ENCODE peak calls at places on chromosomes 4 and X, in four cellular contexts. B, M, L and X are unnamed samples.

GRCh38 chr4:80685219-80685618 is 345.3 kb upstream of the BMP3 start:
- DNase-seq in M (no peak), L (no peak), B (no peak), X (no peak)

GRCh38 chr4:13537832-13538177 is 6.5 kb downstream of the NKX3-2 start:
- DNase-seq in M (no peak), L (no peak), B (no peak), X (no peak)

GRCh38 chrX:154051210-154051810 is 31.6 kb upstream of the IRAK1 start:
- DNase-seq in M (peak; percentile 68), B (peak; percentile 74), L (peak; percentile 71), X (no peak)

GRCh38 chrX:115579786-115580294 is 18.9 kb downstream of the PLS3 start:
- DNase-seq in B (no peak), L (no peak), M (no peak), X (no peak)

GRCh38 chrX:115892787-115893671 is 277.5 kb upstream of the AGTR2 start:
- DNase-seq in M (peak; percentile 54), B (peak; percentile 43), L (peak; percentile 28), X (no peak)

GRCh38 chrX:116873678-116874077 is 410.9 kb upstream of the CT83 start:
- DNase-seq in L (peak; percentile 36), B (no peak), M (no peak), X (no peak)

GRCh38 chr4:35818520-35818919 is 425.8 kb downstream of the ARAP2 start:
- DNase-seq in L (no peak), B (no peak), M (no peak), X (no peak)

GRCh38 chr4:7425591-7426468 is 8.9 kb downstream of the PSAPL1 start:
- DNase-seq in L (no peak), B (no peak), M (no peak), X (no peak)

GRCh38 chr4:848803-849477 is 23.0 kb upstream of the CPLX1 start:
- DNase-seq in B (no peak), M (no peak), L (no peak), X (no peak)

GRCh38 chr4:7429069-7429416 is 5.7 kb downstream of the PSAPL1 start:
- DNase-seq in M (no peak), L (no peak), B (no peak), X (no peak)

GRCh38 chr4:8917321-8917811 is 45.7 kb upstream of the HMX1 start:
- DNase-seq in B (no peak), L (no peak), M (no peak), X (no peak)

GRCh38 chr4:20305976-20306375 is 54.3 kb downstream of the SLIT2 start:
- DNase-seq in M (no peak), B (no peak), L (peak; percentile 69), X (no peak)

GRCh38 chrX:143837444-143837843 is 46.4 kb upstream of the UBE2NL start:
- DNase-seq in B (no peak), M (no peak), L (no peak), X (no peak)

GRCh38 chr4:140027135-140027534 is 126.8 kb downstream of the MAML3 start:
- DNase-seq in L (no peak), M (no peak), B (no peak), X (no peak)

GRCh38 chrX:110146521-110146920 is 143.6 kb downstream of the TMEM164 start:
- DNase-seq in L (peak; percentile 67), M (no peak), B (peak; percentile 12), X (no peak)

GRCh38 chr4:140176735-140177134 is 22.8 kb upstream of the MAML3 start:
- DNase-seq in M (no peak), B (no peak), L (peak; percentile 58), X (no peak)

GRCh38 chr4:185020293-185020808 is 2.1 kb downstream of the HELT start:
- DNase-seq in M (no peak), B (no peak), L (peak; percentile 45), X (no peak)

GRCh38 chr4:95077864-95078263 is 320.1 kb downstream of the BMPR1B start:
- DNase-seq in B (no peak), L (peak; percentile 59), M (no peak), X (no peak)

GRCh38 chr4:54400802-54401201 is 171.7 kb downstream of the PDGFRA start:
- DNase-seq in L (peak; percentile 87), B (no peak), M (no peak), X (no peak)

GRCh38 chr4:185479507-185479971 is 8.0 kb upstream of the CCDC110 start:
- DNase-seq in M (no peak), B (no peak), L (peak; percentile 26), X (no peak)

GRCh38 chr4:140255919-140256318 is 101.9 kb upstream of the MAML3 start:
- DNase-seq in M (no peak), B (no peak), L (no peak), X (no peak)

GRCh38 chr4:751676-752075 is 46.0 kb downstream of the PCGF3 start:
- DNase-seq in B (no peak), M (no peak), L (peak; percentile 68), X (no peak)

GRCh38 chr4:76251448-76252270 is at the start of gene FAM47E:
- DNase-seq in M (no peak), B (no peak), L (peak; percentile 19), X (peak; percentile 84)

GRCh38 chr4:212438-213174 is 88.3 kb downstream of the ZNF718 start:
- DNase-seq in M (no peak), B (no peak), L (peak; percentile 92), X (peak; percentile 82)

GRCh38 chr4:164771088-164771487 is 17.2 kb downstream of the SMIM31 start:
- DNase-seq in L (no peak), B (no peak), M (no peak), X (no peak)

GRCh38 chrX:132948648-132949260 is 9.7 kb downstream of the HS6ST2 start:
- DNase-seq in B (no peak), M (no peak), L (no peak), X (no peak)

GRCh38 chr4:113975578-113975977 is 3.9 kb downstream of the ARSJ start:
- DNase-seq in B (no peak), L (no peak), M (no peak), X (no peak)

GRCh38 chr4:75634281-75634680 is 4.0 kb upstream of the CDKL2 start:
- DNase-seq in M (no peak), L (peak; percentile 26), B (no peak), X (no peak)

GRCh38 chrX:40514376-40514775 is 66.4 kb upstream of the ATP6AP2 start:
- DNase-seq in M (no peak), L (no peak), B (no peak), X (no peak)

GRCh38 chrX:65920620-65921019 is 119.3 kb downstream of the VSIG4 start:
- DNase-seq in L (no peak), B (no peak), M (no peak), X (no peak)

GRCh38 chr4:174214102-174214878 is 69.2 kb downstream of the FBXO8 start:
- DNase-seq in M (no peak), L (no peak), B (no peak), X (no peak)